ENCODE peak calls at places on chromosome 10, in four cellular contexts. One of them, this sample, is unnamed.
A peak's percentile ranks its signal among the peaks of the same experiment; 100 is the strongest.

GRCh38 chr10:124626759-124627380 is 117.3 kb downstream of the FAM53B start:
- DNase-seq in NCI-H2171 treated with DMSO at 0.1 percent for 48 hours: no peak
- DNase-seq in iris pigment epithelial cell: no peak
- DNase-seq in smooth muscle cell of the brain vasculature: no peak
- DNase-seq in this sample: no peak

GRCh38 chr10:61398730-61399129 is 54.5 kb downstream of the TMEM26 start:
- DNase-seq in NCI-H2171 treated with DMSO at 0.1 percent for 48 hours: no peak
- DNase-seq in iris pigment epithelial cell: no peak
- DNase-seq in smooth muscle cell of the brain vasculature: no peak
- DNase-seq in this sample: no peak

GRCh38 chr10:21304198-21304597 is 221.3 kb downstream of the SKIDA1 start:
- DNase-seq in iris pigment epithelial cell: peak; percentile 73
- DNase-seq in smooth muscle cell of the brain vasculature: no peak
- DNase-seq in NCI-H2171 treated with DMSO at 0.1 percent for 48 hours: no peak
- DNase-seq in this sample: no peak

GRCh38 chr10:99958287-99958686 is 51.5 kb downstream of the DNMBP start:
- DNase-seq in smooth muscle cell of the brain vasculature: no peak
- DNase-seq in NCI-H2171 treated with DMSO at 0.1 percent for 48 hours: no peak
- DNase-seq in iris pigment epithelial cell: peak; percentile 55
- DNase-seq in this sample: no peak

GRCh38 chr10:87594864-87595263 is 64.8 kb upstream of the PAPSS2 start:
- DNase-seq in NCI-H2171 treated with DMSO at 0.1 percent for 48 hours: no peak
- DNase-seq in iris pigment epithelial cell: no peak
- DNase-seq in smooth muscle cell of the brain vasculature: no peak
- DNase-seq in this sample: no peak

GRCh38 chr10:21832751-21833150 is 170.8 kb downstream of the DNAJC1 start:
- DNase-seq in NCI-H2171 treated with DMSO at 0.1 percent for 48 hours: no peak
- DNase-seq in iris pigment epithelial cell: no peak
- DNase-seq in smooth muscle cell of the brain vasculature: no peak
- DNase-seq in this sample: no peak

GRCh38 chr10:13587367-13587766 is 602 bp downstream of the PRPF18 start:
- DNase-seq in iris pigment epithelial cell: peak; percentile 5
- DNase-seq in smooth muscle cell of the brain vasculature: no peak
- DNase-seq in NCI-H2171 treated with DMSO at 0.1 percent for 48 hours: no peak
- DNase-seq in this sample: no peak

GRCh38 chr10:62858364-62858763 is 42.2 kb upstream of the EGR2 start:
- DNase-seq in smooth muscle cell of the brain vasculature: no peak
- DNase-seq in iris pigment epithelial cell: peak; percentile 17
- DNase-seq in NCI-H2171 treated with DMSO at 0.1 percent for 48 hours: no peak
- DNase-seq in this sample: no peak

GRCh38 chr10:88923525-88923924 is 29.0 kb downstream of the ACTA2 start:
- DNase-seq in iris pigment epithelial cell: peak; percentile 87
- DNase-seq in smooth muscle cell of the brain vasculature: no peak
- DNase-seq in NCI-H2171 treated with DMSO at 0.1 percent for 48 hours: no peak
- DNase-seq in this sample: no peak

GRCh38 chr10:124701435-124701834 is 42.7 kb downstream of the FAM53B start:
- DNase-seq in NCI-H2171 treated with DMSO at 0.1 percent for 48 hours: no peak
- DNase-seq in smooth muscle cell of the brain vasculature: peak; percentile 37
- DNase-seq in iris pigment epithelial cell: peak; percentile 88
- DNase-seq in this sample: no peak